ENCODE peak calls at places on chromosomes 16 and 17, in eight cellular contexts. J is NCI-H524; I is osteocyte; N is bronchial epithelial cell; L is HS-27A; H is left colon; P is NCI-H2081; O is effector memory CD8-positive, alpha-beta T cell. F is an unnamed sample.

GRCh38 chr16:59905628-59906027 is 1171.5 kb upstream of the GOT2 start:
- DNase-seq in J (no peak), I (no peak), N (peak), L (no peak), H (no peak), P (no peak), O (no peak), F (peak)

GRCh38 chr17:33438578-33438977 is 145.5 kb upstream of the ASIC2 start:
- DNase-seq in J (no peak), I (no peak), N (peak), L (no peak), H (no peak), P (no peak), O (no peak), F (no peak)

GRCh38 chr16:86930663-86931062 is 352.3 kb downstream of the FOXL1 start:
- DNase-seq in J (no peak), I (no peak), N (no peak), L (no peak), H (no peak), P (no peak), O (no peak), F (no peak)

GRCh38 chr16:52050418-52050817 is 496.5 kb downstream of the TOX3 start:
- DNase-seq in J (no peak), I (no peak), N (peak), L (peak), H (no peak), P (no peak), O (no peak), F (peak)

GRCh38 chr16:58518083-58518979 is 3.0 kb downstream of the SETD6 start:
- DNase-seq in J (no peak), I (no peak), N (no peak), L (no peak), H (no peak), P (no peak), O (no peak), F (no peak)

GRCh38 chr16:66774981-66775380 is 23.6 kb upstream of the DYNC1LI2 start:
- DNase-seq in J (no peak), I (no peak), N (no peak), L (no peak), H (no peak), P (no peak), O (no peak), F (no peak)

GRCh38 chr17:45138911-45139532 is 3.5 kb downstream of the ACBD4 start:
- DNase-seq in J (peak), I (no peak), N (no peak), L (no peak), H (no peak), P (no peak), O (no peak), F (no peak)

GRCh38 chr17:11553135-11553534 is 45.1 kb upstream of the DNAH9 start:
- DNase-seq in J (no peak), I (no peak), N (no peak), L (no peak), H (no peak), P (no peak), O (no peak), F (no peak)

GRCh38 chr16:28935924-28936783 is 4.4 kb downstream of the CD19 start:
- DNase-seq in J (no peak), I (no peak), N (peak), L (no peak), H (peak), P (no peak), O (peak), F (peak)

GRCh38 chr16:31072540-31073072 is 1.4 kb downstream of the ZNF668 start:
- DNase-seq in J (no peak), I (no peak), N (peak), L (no peak), H (peak), P (peak), O (peak), F (peak)

GRCh38 chr16:89574681-89575246 is 794 bp upstream of the CPNE7 start:
- DNase-seq in J (peak), I (peak), N (peak), L (peak), H (peak), P (peak), O (peak), F (peak)

GRCh38 chr17:76681222-76682137 is 29.3 kb downstream of the MXRA7 start:
- DNase-seq in J (peak), I (peak), N (peak), L (no peak), H (peak), P (peak), O (peak), F (peak)

GRCh38 chr17:79691931-79692330 is 38.8 kb upstream of the ENPP7 start:
- DNase-seq in J (no peak), I (no peak), N (no peak), L (no peak), H (no peak), P (no peak), O (no peak), F (peak)